ENCODE peak calls at places on chromosomes 11 and 22, in eight cellular contexts. E is esophagus squamous epithelium, Q is A549, N is endothelial cell of umbilical vein, D is OCI-LY7, M is PC-3, S is MM.1S, J is lower lobe of right lung. C is an unnamed sample. For H3K4me1, the result is how much of the 10 kb centered on the place peaks cover.

GRCh38 chr11:5596611-5597201 is at the start of gene TRIM6:
- DNase-seq in E (no peak), Q (peak), N (peak), D (no peak), M (peak), S (no peak), J (peak), C (peak)

GRCh38 chr11:65558002-65558784 is at the start of gene LTBP3:
- DNase-seq in E (no peak), Q (peak), N (peak), D (no peak), M (peak), S (peak), J (peak), C (peak)

GRCh38 chr22:39920134-39920743 is 19.4 kb downstream of the GRAP2 start:
- DNase-seq in E (no peak), Q (no peak), N (no peak), D (no peak), M (no peak), S (no peak), J (no peak), C (no peak)

GRCh38 chr11:59754859-59755700 is at the start of gene STX3:
- DNase-seq in E (no peak), Q (peak), N (peak), D (peak), M (peak), S (peak), J (peak), C (peak)

GRCh38 chr11:3124821-3125220 is 40.3 kb downstream of the OSBPL5 start:
- DNase-seq in E (no peak), Q (no peak), N (no peak), D (no peak), M (no peak), S (no peak), J (peak), C (no peak)

GRCh38 chr11:35478411-35479139 is 46.8 kb downstream of the PAMR1 start:
- DNase-seq in E (no peak), Q (no peak), N (no peak), D (no peak), M (no peak), S (no peak), J (no peak), C (no peak)

GRCh38 chr22:41800348-41801146 is at the start of gene CCDC134:
- DNase-seq in E (peak), Q (peak), N (peak), D (peak), M (peak), S (peak), J (peak), C (peak)

GRCh38 chr11:76739798-76740197 is 43.4 kb upstream of the TSKU start:
- DNase-seq in E (no peak), Q (no peak), N (no peak), D (no peak), M (no peak), S (no peak), J (no peak), C (no peak)

GRCh38 chr11:68954970-68955958 is 25.5 kb downstream of the MRGPRD start:
- DNase-seq in E (no peak), Q (no peak), N (peak), D (no peak), M (peak), S (no peak), J (peak), C (no peak)

GRCh38 chr11:110908401-110909106 is 196.3 kb upstream of the ARHGAP20 start:
- DNase-seq in E (no peak), Q (no peak), N (no peak), D (peak), M (peak), S (no peak), J (no peak), C (no peak)

GRCh38 chr11:120235024-120235628 is 4.8 kb upstream of the POU2F3 start:
- DNase-seq in E (no peak), Q (peak), N (peak), D (peak), M (peak), S (peak), J (peak), C (peak)

GRCh38 chr22:28009272-28009827 is 90.3 kb upstream of the PITPNB start:
- DNase-seq in E (no peak), Q (peak), N (peak), D (peak), M (peak), S (peak), J (peak), C (peak)

GRCh38 chr11:107988397-107989158 is 20.1 kb upstream of the CUL5 start:
- DNase-seq in E (no peak), Q (no peak), N (no peak), D (no peak), M (peak), S (no peak), J (no peak), C (no peak)

GRCh38 chr11:5364214-5364613 is 12.9 kb downstream of the OR51B6 start:
- DNase-seq in E (no peak), Q (no peak), N (peak), D (no peak), M (no peak), S (no peak), J (no peak), C (no peak)

GRCh38 chr22:23910496-23911190 is 16.5 kb downstream of the MIF start:
- DNase-seq in E (no peak), Q (no peak), N (no peak), D (no peak), M (no peak), S (no peak), J (no peak), C (no peak)

GRCh38 chr11:112655386-112655785 is 305.8 kb upstream of the NCAM1 start:
- DNase-seq in E (peak), Q (no peak), N (no peak), D (no peak), M (no peak), S (no peak), J (peak), C (no peak)

GRCh38 chr22:43541462-43542407 is 129.9 kb downstream of the MPPED1 start:
- DNase-seq in E (no peak), Q (no peak), N (no peak), D (no peak), M (no peak), S (no peak), J (no peak), C (no peak)

GRCh38 chr11:130763087-130763980 is 152.9 kb downstream of the SNX19 start:
- DNase-seq in E (no peak), Q (no peak), N (no peak), D (no peak), M (no peak), S (no peak), J (no peak), C (no peak)

GRCh38 chr11:72430743-72431570 is 3.4 kb downstream of the CLPB start:
- DNase-seq in E (no peak), Q (peak), N (peak), D (peak), M (peak), S (peak), J (peak), C (peak)

GRCh38 chr22:43060213-43060612 is 29.0 kb downstream of the TTLL1 start:
- DNase-seq in E (no peak), Q (no peak), N (peak), D (peak), M (peak), S (no peak), J (peak), C (peak)

GRCh38 chr22:22099194-22099486 is 116.6 kb upstream of the TOP3B start:
- DNase-seq in E (no peak), Q (no peak), N (no peak), D (peak), M (no peak), S (peak), J (no peak), C (no peak)

GRCh38 chr22:40727607-40728325 is 48.5 kb downstream of the MCHR1 start:
- DNase-seq in E (no peak), Q (no peak), N (no peak), D (no peak), M (no peak), S (no peak), J (no peak), C (no peak)

DNA sequence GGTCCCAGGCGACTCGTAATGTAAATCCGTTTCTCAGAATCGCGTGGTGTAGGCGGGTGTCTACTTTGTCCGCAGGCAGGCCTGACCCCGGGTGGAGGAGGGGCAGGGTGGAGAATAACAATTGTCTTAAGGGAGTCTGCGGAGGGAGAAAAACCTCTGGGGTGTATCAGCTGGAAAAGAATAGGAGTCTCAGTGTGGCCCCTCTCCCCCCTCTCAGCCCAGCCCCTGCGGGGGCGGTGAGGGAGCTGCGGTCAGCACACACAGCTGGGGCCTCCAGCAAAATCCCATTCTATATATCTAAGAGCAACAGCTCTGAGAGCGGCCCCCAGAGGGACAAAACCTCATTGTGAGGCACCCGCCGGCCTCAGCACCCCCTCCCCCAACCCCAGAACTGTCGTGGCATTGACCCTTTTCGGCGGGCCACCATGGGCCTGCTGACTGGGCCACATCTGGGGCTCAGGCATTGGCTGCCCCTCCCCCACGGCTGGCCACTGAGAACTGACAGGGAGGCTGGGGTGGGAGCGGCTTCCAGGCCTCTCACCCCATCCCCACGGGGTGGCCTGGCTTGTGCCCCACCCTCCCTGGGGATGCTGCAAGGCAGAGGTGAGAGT is 2.7 kb upstream of the MYRF start:
- DNase-seq in E (no peak), Q (no peak), N (no peak), D (no peak), M (no peak), S (no peak), J (no peak), C (no peak)
- H3K4me1 ChIP-seq in E (under half), Q (under half), N (under half), D (under half), M (under half), S (under half), J (under half), C (under half)

GRCh38 chr22:25390297-25391240 is 171.1 kb downstream of the CRYBB2 start:
- DNase-seq in E (no peak), Q (no peak), N (no peak), D (no peak), M (no peak), S (no peak), J (no peak), C (no peak)
- H3K4me1 ChIP-seq in E (under half), Q (under half), N (under half), D (under half), M (under half), S (under half), J (under half), C (under half)

GRCh38 chr11:126583594-126583993 is 228.1 kb downstream of the ST3GAL4 start:
- DNase-seq in E (no peak), Q (no peak), N (no peak), D (no peak), M (no peak), S (no peak), J (no peak), C (no peak)
- H3K4me1 ChIP-seq in E (under half), Q (under half), N (under half), D (under half), M (under half), S (under half), J (under half), C (under half)

GRCh38 chr22:26483043-26483438 is 542 bp downstream of the HPS4 start:
- DNase-seq in E (no peak), Q (no peak), N (no peak), D (no peak), M (no peak), S (no peak), J (no peak), C (no peak)
- H3K4me1 ChIP-seq in E (under half), Q (under half), N (under half), D (half or more), M (under half), S (half or more), J (half or more), C (under half)

DNA sequence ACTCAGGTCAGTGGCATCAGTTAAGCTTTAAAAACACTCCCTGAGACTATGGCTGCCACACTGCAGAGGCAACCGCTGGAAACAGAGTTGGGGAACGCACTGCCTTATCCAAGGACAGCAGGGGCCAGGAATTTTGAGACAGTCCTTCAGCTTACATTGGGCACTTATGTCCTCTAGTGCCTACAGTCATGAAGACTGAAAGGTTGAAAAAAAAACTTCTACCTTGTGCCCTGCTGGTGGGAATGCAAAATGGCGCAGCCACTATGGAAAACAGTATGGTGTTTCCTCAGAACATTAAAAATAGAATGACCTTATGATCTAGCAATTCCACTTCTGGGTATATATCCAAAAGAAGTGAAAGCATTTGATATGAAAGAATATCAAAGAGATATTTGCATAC is 19.6 kb downstream of the DKK3 start:
- DNase-seq in E (no peak), Q (no peak), N (no peak), D (no peak), M (no peak), S (no peak), J (no peak), C (no peak)
- H3K4me1 ChIP-seq in E (under half), Q (half or more), N (under half), D (under half), M (under half), S (under half), J (under half), C (under half)

GRCh38 chr11:122114976-122115375 is 1.0 kb downstream of the BLID start:
- DNase-seq in E (no peak), Q (no peak), N (no peak), D (no peak), M (no peak), S (no peak), J (no peak), C (no peak)
- H3K4me1 ChIP-seq in E (under half), Q (under half), N (under half), D (under half), M (under half), S (under half), J (under half), C (under half)